ENCODE peak calls at places on chromosomes 4 and X, in five cellular contexts. Z, U, Y, M and O are unnamed samples.

GRCh38 chr4:80529021-80529420 is 193.5 kb downstream of the CFAP299 start:
- DNase-seq in Z (no peak), U (no peak), Y (no peak), M (no peak), O (no peak)

GRCh38 chr4:100299019-100299418 is 108.8 kb upstream of the DDIT4L start:
- DNase-seq in Z (peak), U (peak), Y (peak), M (peak), O (no peak)

GRCh38 chrX:140503714-140504351 is 1.0 kb downstream of the SOX3 start:
- DNase-seq in Z (no peak), U (peak), Y (peak), M (no peak), O (peak)

GRCh38 chr4:168540865-168541607 is 44.2 kb downstream of the PALLD start:
- DNase-seq in Z (peak), U (no peak), Y (no peak), M (no peak), O (no peak)

GRCh38 chrX:437636-438390 is 51.1 kb upstream of the PPP2R3B start:
- DNase-seq in Z (no peak), U (no peak), Y (no peak), M (no peak), O (peak)

GRCh38 chrX:105803891-105804290 is 18.4 kb upstream of the NRK start:
- DNase-seq in Z (no peak), U (no peak), Y (no peak), M (no peak), O (no peak)

GRCh38 chr4:170336238-170336775 is 246.6 kb upstream of the AADAT start:
- DNase-seq in Z (no peak), U (no peak), Y (no peak), M (no peak), O (no peak)

GRCh38 chr4:53199356-53199755 is 166.5 kb downstream of the SCFD2 start:
- DNase-seq in Z (peak), U (no peak), Y (no peak), M (no peak), O (no peak)

GRCh38 chr4:76538296-76538695 is 103.3 kb downstream of the SHROOM3 start:
- DNase-seq in Z (no peak), U (no peak), Y (no peak), M (no peak), O (no peak)

GRCh38 chr4:155187989-155188388 is 20.4 kb upstream of the NPY2R start:
- DNase-seq in Z (no peak), U (no peak), Y (no peak), M (no peak), O (no peak)

GRCh38 chr4:153345011-153345981 is 808 bp downstream of the MND1 start:
- DNase-seq in Z (peak), U (peak), Y (peak), M (no peak), O (peak)

GRCh38 chr4:123603165-123603564 is 206.6 kb downstream of the SPRY1 start:
- DNase-seq in Z (peak), U (no peak), Y (peak), M (no peak), O (no peak)

GRCh38 chr4:123867910-123868587 is 471.5 kb downstream of the SPRY1 start:
- DNase-seq in Z (peak), U (no peak), Y (no peak), M (no peak), O (no peak)

GRCh38 chr4:153114771-153115321 is 89.4 kb upstream of the TRIM2 start:
- DNase-seq in Z (peak), U (no peak), Y (no peak), M (no peak), O (no peak)

GRCh38 chr4:188092824-188093223 is 16.6 kb downstream of the TRIML2 start:
- DNase-seq in Z (no peak), U (no peak), Y (no peak), M (peak), O (no peak)

GRCh38 chr4:119227690-119228089 is 15.2 kb downstream of the USP53 start:
- DNase-seq in Z (no peak), U (no peak), Y (no peak), M (no peak), O (no peak)

GRCh38 chrX:33188286-33188685 is 23.1 kb downstream of the DMD start:
- DNase-seq in Z (no peak), U (peak), Y (no peak), M (no peak), O (peak)

GRCh38 chr4:6121941-6122340 is 78.4 kb downstream of the JAKMIP1 start:
- DNase-seq in Z (no peak), U (no peak), Y (no peak), M (no peak), O (no peak)

GRCh38 chr4:147566762-147567161 is 50.4 kb upstream of the TMEM184C start:
- DNase-seq in Z (no peak), U (no peak), Y (no peak), M (no peak), O (no peak)

GRCh38 chr4:113998026-113998425 is 18.6 kb upstream of the ARSJ start:
- DNase-seq in Z (no peak), U (no peak), Y (no peak), M (no peak), O (no peak)

GRCh38 chr4:111464251-111465045 is 680.8 kb upstream of the FAM241A start:
- DNase-seq in Z (no peak), U (no peak), Y (no peak), M (peak), O (no peak)

GRCh38 chr4:119498520-119498919 is 130.1 kb downstream of the PDE5A start:
- DNase-seq in Z (peak), U (no peak), Y (peak), M (no peak), O (peak)

GRCh38 chrX:143934542-143934941 is 50.7 kb downstream of the UBE2NL start:
- DNase-seq in Z (no peak), U (no peak), Y (no peak), M (no peak), O (no peak)

GRCh38 chrX:68658530-68658929 is 11.1 kb downstream of the STARD8 start:
- DNase-seq in Z (no peak), U (peak), Y (peak), M (no peak), O (no peak)

GRCh38 chrX:38878674-38879375 is 77.6 kb downstream of the MID1IP1 start:
- DNase-seq in Z (no peak), U (no peak), Y (no peak), M (no peak), O (no peak)

GRCh38 chr4:54499308-54500074 is 158.3 kb upstream of the KIT start:
- DNase-seq in Z (peak), U (peak), Y (no peak), M (peak), O (no peak)

GRCh38 chrX:39730671-39731389 is 366.9 kb downstream of the BCOR start:
- DNase-seq in Z (peak), U (peak), Y (peak), M (peak), O (peak)

GRCh38 chr4:165129924-165130323 is 17.3 kb upstream of the TMEM192 start:
- DNase-seq in Z (no peak), U (no peak), Y (no peak), M (no peak), O (no peak)

DNA sequence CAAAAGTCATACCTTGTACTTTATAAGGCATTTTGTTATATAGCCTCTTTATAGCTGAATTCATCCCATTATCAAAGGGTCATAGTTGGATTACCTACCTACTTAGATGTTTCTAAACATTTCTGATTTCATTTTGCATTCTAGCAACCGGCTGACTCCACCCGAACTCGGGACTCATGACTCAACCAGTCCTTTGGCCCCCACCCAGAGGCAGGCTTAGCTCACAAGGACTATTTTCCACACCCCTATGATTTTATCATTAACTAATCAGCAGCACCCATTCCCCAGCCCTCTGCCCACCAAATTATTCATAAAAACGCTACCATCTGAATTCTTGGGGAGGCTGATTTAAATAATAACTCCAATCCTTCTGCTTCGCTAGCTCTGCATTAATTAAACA is 80.0 kb upstream of the EGFL6 start:
- DNase-seq in Z (peak), U (no peak), Y (peak), M (no peak), O (no peak)
- TF ChIP-seq CTCF in Z (no peak), U (no peak), Y (no peak), M (no peak), O (no peak)

GRCh38 chr4:22897520-22898108 is 204.9 kb downstream of the GBA3 start:
- DNase-seq in Z (peak), U (peak), Y (peak), M (no peak), O (peak)
- TF ChIP-seq CTCF in Z (peak), U (peak), Y (peak), M (peak), O (peak)

DNA sequence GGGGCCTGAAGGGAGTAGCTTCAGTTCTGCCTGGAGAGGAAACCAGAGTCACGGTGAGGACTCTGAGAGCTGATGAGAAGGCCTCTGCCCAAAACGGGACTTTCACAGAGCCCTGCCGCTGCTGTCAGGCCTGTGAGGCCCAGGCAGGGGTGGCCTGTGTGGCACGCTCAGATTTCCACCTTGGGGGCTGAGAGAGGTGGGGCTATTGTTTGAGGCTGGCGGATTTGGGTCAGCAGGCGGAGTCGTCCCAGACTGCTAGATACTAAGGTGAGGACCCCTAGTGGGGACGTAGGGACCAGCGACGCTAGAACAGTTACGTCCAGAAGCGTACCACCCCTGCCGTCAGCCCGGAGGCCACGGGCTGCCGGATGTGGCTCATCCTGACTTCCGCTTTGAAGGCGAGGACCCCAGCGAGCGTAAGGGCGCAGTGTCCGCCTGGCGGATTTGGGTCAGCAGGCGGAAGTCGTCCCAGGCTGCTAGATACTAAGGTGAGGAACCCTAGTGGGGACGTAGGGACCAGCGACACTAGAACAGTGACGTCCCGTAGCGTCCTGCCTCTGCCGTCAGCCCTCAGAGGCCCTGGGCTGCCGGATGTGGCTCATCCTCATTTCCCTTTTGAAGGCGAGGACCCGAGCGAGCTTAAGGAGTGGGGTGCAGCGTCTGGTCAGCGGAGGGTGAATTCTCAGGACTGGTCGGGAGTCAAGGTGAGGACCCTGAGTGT is at the start of gene MAGEB1:
- DNase-seq in Z (no peak), U (peak), Y (no peak), M (no peak), O (peak)
- TF ChIP-seq CTCF in Z (no peak), U (no peak), Y (no peak), M (no peak), O (peak)

GRCh38 chr4:71571346-71571745 is 212.5 kb downstream of the GC start:
- DNase-seq in Z (no peak), U (no peak), Y (no peak), M (no peak), O (no peak)
- TF ChIP-seq CTCF in Z (no peak), U (no peak), Y (no peak), M (no peak), O (no peak)

DNA sequence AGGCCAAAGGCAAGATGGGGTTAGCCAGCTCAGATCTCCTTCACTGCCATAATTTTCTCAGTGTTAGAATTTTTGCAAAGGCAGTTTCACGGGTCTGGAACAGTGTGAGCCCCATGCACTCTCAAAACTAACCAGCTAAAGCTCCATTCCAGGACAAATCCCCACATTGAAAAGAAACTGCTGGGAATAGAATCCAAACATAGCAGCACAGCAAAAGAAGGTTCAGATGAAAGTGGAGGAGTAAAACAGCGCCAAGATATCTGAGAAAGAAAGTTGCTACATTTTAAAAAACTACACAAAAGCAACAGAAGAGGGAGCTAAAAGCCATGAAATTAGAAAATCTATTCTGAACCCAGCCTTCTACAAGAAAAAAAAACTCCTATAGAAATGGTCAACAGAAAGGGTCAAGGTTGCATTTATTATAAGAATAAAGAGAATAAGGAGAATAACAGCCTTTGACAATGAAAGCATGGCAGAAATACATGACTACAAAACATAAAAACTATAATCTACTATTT is 39.6 kb upstream of the SLC7A3 start:
- DNase-seq in Z (peak), U (peak), Y (no peak), M (no peak), O (no peak)
- TF ChIP-seq CTCF in Z (no peak), U (peak), Y (peak), M (peak), O (peak)

GRCh38 chrX:24024819-24025740 is 1.9 kb downstream of the KLHL15 start:
- DNase-seq in Z (peak), U (peak), Y (peak), M (peak), O (peak)
- TF ChIP-seq CTCF in Z (no peak), U (peak), Y (peak), M (no peak), O (peak)

GRCh38 chr4:95129708-95130343 is 372.1 kb downstream of the BMPR1B start:
- DNase-seq in Z (peak), U (no peak), Y (peak), M (peak), O (no peak)

GRCh38 chr4:95122001-95122400 is 364.2 kb downstream of the BMPR1B start:
- DNase-seq in Z (no peak), U (no peak), Y (no peak), M (no peak), O (no peak)

GRCh38 chr4:95129036-95129435 is 371.3 kb downstream of the BMPR1B start:
- DNase-seq in Z (peak), U (no peak), Y (no peak), M (no peak), O (no peak)

GRCh38 chr4:95120456-95120855 is 362.7 kb downstream of the BMPR1B start:
- DNase-seq in Z (no peak), U (no peak), Y (no peak), M (no peak), O (no peak)

DNA sequence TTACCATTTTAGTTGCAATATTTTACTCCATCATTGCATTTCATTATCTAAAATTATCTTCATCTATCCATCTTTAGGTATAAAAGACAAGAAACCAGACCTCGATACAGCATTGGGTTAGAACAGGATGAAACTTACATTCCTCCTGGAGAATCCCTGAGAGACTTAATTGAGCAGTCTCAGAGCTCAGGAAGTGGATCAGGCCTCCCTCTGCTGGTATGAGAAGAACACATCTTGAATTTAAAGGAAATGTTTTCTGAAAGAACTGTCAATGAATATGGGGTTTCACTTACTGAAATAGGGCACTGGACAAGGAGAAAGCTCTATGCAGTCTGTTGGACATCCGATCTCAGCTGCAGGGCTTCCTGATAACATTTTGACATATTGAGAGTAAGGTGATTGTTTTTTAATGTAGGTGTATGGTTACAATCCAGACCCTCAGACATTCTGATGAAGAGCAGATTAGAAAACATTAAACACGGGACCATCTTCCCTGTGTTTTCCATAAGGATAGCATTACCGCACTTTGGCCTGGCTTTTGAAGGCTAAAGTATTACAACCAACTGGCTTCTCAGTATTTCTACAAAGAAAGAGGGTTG is 367.2 kb downstream of the BMPR1B start:
- DNase-seq in Z (peak), U (peak), Y (peak), M (no peak), O (peak)
- TF ChIP-seq CTCF in Z (peak), U (peak), Y (peak), M (peak), O (peak)